ENCODE peak calls at places on chromosomes 3 and 15, in four cellular contexts. B is NB4; D is CD4-positive, CD25-positive, alpha-beta regulatory T cell; R is SW480. Y is an unnamed sample.

GRCh38 chr15:71444032-71444810 is 328.9 kb downstream of the THSD4 start:
- DNase-seq in B (no peak), D (no peak), R (no peak), Y (no peak)

GRCh38 chr3:111610189-111610588 is 15.0 kb upstream of the ZBED2 start:
- DNase-seq in B (no peak), D (peak; percentile 93), R (peak; percentile 70), Y (no peak)

GRCh38 chr3:27623085-27623753 is 98.9 kb downstream of the EOMES start:
- DNase-seq in B (no peak), D (no peak), R (no peak), Y (peak; percentile 58)

GRCh38 chr15:47437492-47437891 is 279.8 kb upstream of the SEMA6D start:
- DNase-seq in B (no peak), D (no peak), R (no peak), Y (no peak)

GRCh38 chr15:78364233-78364632 is 24.1 kb downstream of the CRABP1 start:
- DNase-seq in B (no peak), D (no peak), R (no peak), Y (no peak)

GRCh38 chr3:157175678-157176077 is 15.7 kb upstream of the CCNL1 start:
- DNase-seq in B (peak; percentile 26), D (peak; percentile 39), R (peak; percentile 28), Y (no peak)

GRCh38 chr3:73621388-73621787 is 3.4 kb downstream of the PDZRN3 start:
- DNase-seq in B (no peak), D (no peak), R (no peak), Y (no peak)

GRCh38 chr3:134242649-134243637 is 7.7 kb downstream of the RYK start:
- DNase-seq in B (peak; percentile 80), D (no peak), R (peak; percentile 72), Y (peak; percentile 87)

GRCh38 chr3:131612745-131613144 is 110.0 kb upstream of the MRPL3 start:
- DNase-seq in B (no peak), D (no peak), R (no peak), Y (no peak)

GRCh38 chr15:51229907-51230328 is 108.5 kb downstream of the CYP19A1 start:
- DNase-seq in B (peak; percentile 52), D (no peak), R (peak; percentile 13), Y (peak; percentile 38)

GRCh38 chr3:156542101-156543042 is 12.5 kb downstream of the SSR3 start:
- DNase-seq in B (no peak), D (no peak), R (no peak), Y (no peak)

GRCh38 chr15:60917469-60918130 is 311.5 kb downstream of the RORA start:
- DNase-seq in B (no peak), D (no peak), R (no peak), Y (no peak)

GRCh38 chr15:72341361-72341760 is 21.4 kb upstream of the CELF6 start:
- DNase-seq in B (no peak), D (no peak), R (no peak), Y (no peak)

GRCh38 chr15:77791994-77792393 is 159.3 kb upstream of the LINGO1 start:
- DNase-seq in B (no peak), D (no peak), R (no peak), Y (no peak)

GRCh38 chr3:8755564-8756237 is 13.7 kb downstream of the OXTR start:
- DNase-seq in B (peak; percentile 13), D (no peak), R (no peak), Y (peak; percentile 46)

GRCh38 chr15:27458370-27459084 is 487.5 kb downstream of the GABRG3 start:
- DNase-seq in B (no peak), D (no peak), R (no peak), Y (no peak)